ENCODE peak calls at places on chromosomes 3 and 15, in ten cellular contexts. N is stromal cell of bone marrow; Q is NCI-H748 treated with DMSO at 0.1 percent for 48 hours; H is HuH-7.5; A is caudate nucleus; V is stimulated activated CD4-positive, alpha-beta T cell treated with anti-CD3 and anti-CD28 coated beads, TNF-alpha, amount 100 ng/mL, for 4 hours; Y is kidney epithelial cell; M is activated CD8-positive, alpha-beta memory T cell treated with anti-CD3 and anti-CD28 coated beads for 1 hour; J is activated CD8-positive, alpha-beta T cell treated with anti-CD3 and anti-CD28 coated beads, Interleukin-2, amount 10 ng/mL, durations not matched to agents 7 days and 5 days; U is NCI-H1417. D is an unnamed sample.

GRCh38 chr15:95857758-95858157 is 472.7 kb upstream of the NR2F2 start:
- DNase-seq in J (no peak), M (no peak), V (no peak), N (no peak), U (no peak), H (no peak), A (no peak), Y (no peak), Q (no peak), D (no peak)

GRCh38 chr3:101204246-101204645 is 116.1 kb downstream of the IMPG2 start:
- DNase-seq in M (no peak), V (no peak), U (no peak), H (no peak), Y (no peak), Q (no peak), J (no peak), A (no peak), N (no peak), D (no peak)

GRCh38 chr3:69367586-69367985 is 18.3 kb downstream of the FRMD4B start:
- DNase-seq in J (no peak), H (no peak), Q (no peak), Y (no peak), U (no peak), M (no peak), V (no peak), A (no peak), N (no peak), D (no peak)

GRCh38 chr3:171648079-171648478 is 162.2 kb downstream of the PLD1 start:
- DNase-seq in Y (no peak), H (no peak), U (no peak), V (no peak), A (no peak), N (no peak), Q (no peak), M (no peak), J (no peak), D (no peak)

GRCh38 chr15:35753486-35753885 is 207.5 kb upstream of the DPH6 start:
- DNase-seq in Q (no peak), M (no peak), H (no peak), Y (peak; percentile 14), A (no peak), V (no peak), U (peak; percentile 21), J (no peak), N (peak; percentile 61), D (no peak)

GRCh38 chr3:71989165-71989564 is 204.2 kb upstream of the PROK2 start:
- DNase-seq in N (peak; percentile 92), Y (no peak), J (no peak), U (no peak), V (no peak), H (no peak), A (no peak), M (no peak), Q (no peak), D (no peak)

GRCh38 chr3:54999801-55000200 is 71.9 kb upstream of the LRTM1 start:
- DNase-seq in A (no peak), V (no peak), J (no peak), Q (no peak), M (no peak), Y (no peak), H (no peak), N (no peak), U (no peak), D (no peak)

GRCh38 chr3:65979152-65979551 is 59.6 kb downstream of the MAGI1 start:
- DNase-seq in Q (no peak), U (no peak), Y (no peak), V (no peak), A (no peak), J (no peak), M (no peak), N (peak; percentile 94), H (no peak), D (no peak)

GRCh38 chr3:155631323-155632019 is 113.4 kb downstream of the PLCH1 start:
- DNase-seq in V (no peak), Y (no peak), M (no peak), J (no peak), Q (no peak), U (no peak), H (no peak), A (no peak), N (peak; percentile 2), D (no peak)

GRCh38 chr15:67133738-67134576 is 68.6 kb downstream of the SMAD3 start:
- DNase-seq in A (no peak), Q (no peak), Y (peak; percentile 99), N (no peak), J (peak; percentile 86), M (peak; percentile 29), U (no peak), H (no peak), V (peak; percentile 28), D (peak; percentile 99)

GRCh38 chr3:150407818-150408231 is 273 bp upstream of the TSC22D2 start:
- DNase-seq in U (no peak), J (no peak), Y (no peak), Q (no peak), V (peak; percentile 96), N (no peak), H (no peak), A (no peak), M (peak; percentile 97), D (peak; percentile 76)

D was measured in epithelial cell of proximal tubule.